ENCODE peak calls at places on chromosomes 11 and 22, in nine cellular contexts. L is GM12878, S is fibroblast of lung, W is heart left ventricle, T is IMR-90, O is fibroblast of villous mesenchyme, D is tibial nerve, C is BE2C, N is fibroblast of pulmonary artery. P is an unnamed sample.

GRCh38 chr22:42286205-42286604 is 15.8 kb upstream of the TCF20 start:
- DNase-seq in C (no peak), W (no peak), L (no peak), O (no peak), T (no peak), S (no peak), N (no peak), D (no peak), P (no peak)

GRCh38 chr11:80086496-80087055 is 645.7 kb upstream of the TENM4 start:
- DNase-seq in S (no peak), W (no peak), C (no peak), T (no peak), O (no peak), L (no peak), N (no peak), D (no peak), P (no peak)

GRCh38 chr22:33891992-33892391 is 28.3 kb downstream of the LARGE1 start:
- DNase-seq in C (no peak), S (no peak), N (no peak), D (no peak), W (no peak), L (no peak), O (no peak), T (no peak), P (no peak)

GRCh38 chr11:88188251-88189030 is 13.2 kb upstream of the RAB38 start:
- DNase-seq in D (no peak), T (no peak), C (no peak), L (no peak), S (peak), N (peak), O (peak), W (no peak), P (no peak)

GRCh38 chr11:12418019-12418611 is 40.7 kb downstream of the PARVA start:
- DNase-seq in L (no peak), D (no peak), N (peak), T (peak), O (peak), W (peak), S (peak), C (no peak), P (peak)

GRCh38 chr11:77557553-77557952 is 32.2 kb upstream of the AQP11 start:
- DNase-seq in T (peak), C (peak), O (peak), W (no peak), D (no peak), S (peak), L (no peak), N (peak), P (no peak)

GRCh38 chr11:134362192-134362901 is 30.6 kb downstream of the GLB1L2 start:
- DNase-seq in C (no peak), S (no peak), N (no peak), D (no peak), L (no peak), T (no peak), W (no peak), O (no peak), P (no peak)

GRCh38 chr11:88345408-88345807 is 7.9 kb upstream of the CTSC start:
- DNase-seq in D (no peak), C (no peak), N (peak), W (no peak), L (no peak), O (no peak), S (peak), T (peak), P (peak)

GRCh38 chr11:44556735-44557409 is 8.6 kb upstream of the CD82 start:
- DNase-seq in W (peak), T (peak), S (peak), C (peak), L (peak), D (peak), N (peak), O (peak), P (peak)

GRCh38 chr22:49328630-49329405 is 498.9 kb downstream of the BRD1 start:
- DNase-seq in S (no peak), L (no peak), N (no peak), T (no peak), O (no peak), D (no peak), W (no peak), C (no peak), P (no peak)

GRCh38 chr22:36333632-36334031 is 54.1 kb downstream of the MYH9 start:
- DNase-seq in L (no peak), S (no peak), D (no peak), T (no peak), N (no peak), O (no peak), W (no peak), C (no peak), P (no peak)

GRCh38 chr11:117182551-117182935 is 4.0 kb downstream of the SIDT2 start:
- DNase-seq in L (no peak), C (no peak), O (no peak), T (no peak), S (no peak), N (no peak), D (no peak), W (no peak), P (no peak)

GRCh38 chr11:112728288-112728687 is 232.9 kb upstream of the NCAM1 start:
- DNase-seq in O (no peak), N (no peak), C (no peak), L (no peak), S (no peak), T (no peak), W (no peak), D (no peak), P (no peak)

GRCh38 chr22:37569009-37569920 is 9.0 kb downstream of the CDC42EP1 start:
- DNase-seq in T (no peak), S (no peak), W (no peak), C (no peak), L (no peak), D (no peak), N (no peak), O (no peak), P (no peak)

GRCh38 chr11:126332221-126332711 is 23.2 kb upstream of the ST3GAL4 start:
- DNase-seq in N (peak), T (peak), C (peak), W (peak), D (peak), O (peak), L (no peak), S (peak), P (peak)

GRCh38 chr22:44424867-44425351 is 73.1 kb downstream of the RTL6 start:
- DNase-seq in W (no peak), S (no peak), D (no peak), C (no peak), L (no peak), T (no peak), O (no peak), N (no peak), P (no peak)
- H3K4me3 ChIP-seq in W (no peak), S (no peak), D (no peak), C (no peak), L (no peak), T (no peak), O (no peak), N (no peak), P (no peak)

GRCh38 chr11:7098235-7098832 is 9.5 kb downstream of the RBMXL2 start:
- DNase-seq in O (peak), D (no peak), T (peak), S (peak), L (peak), C (no peak), W (no peak), N (peak), P (peak)
- TF ChIP-seq CTCF in O (peak), D (peak), T (peak), S (peak), L (peak), C (peak), W (peak), N (peak), P (peak)

GRCh38 chr11:114064216-114064615 is 4.7 kb downstream of the ZBTB16 start:
- DNase-seq in S (no peak), C (no peak), O (no peak), T (no peak), W (no peak), L (no peak), D (no peak), N (no peak), P (no peak)

GRCh38 chr11:114065094-114065493 is 5.6 kb downstream of the ZBTB16 start:
- DNase-seq in S (no peak), T (no peak), C (no peak), L (no peak), N (no peak), W (no peak), O (no peak), D (no peak), P (no peak)

GRCh38 chr11:114062272-114062671 is 2.8 kb downstream of the ZBTB16 start:
- DNase-seq in L (no peak), S (no peak), O (no peak), W (no peak), T (no peak), C (no peak), N (no peak), D (no peak), P (no peak)

GRCh38 chr11:114063829-114064201 is 4.3 kb downstream of the ZBTB16 start:
- DNase-seq in W (no peak), L (no peak), S (no peak), T (no peak), C (no peak), N (no peak), D (no peak), O (no peak), P (no peak)

DNA sequence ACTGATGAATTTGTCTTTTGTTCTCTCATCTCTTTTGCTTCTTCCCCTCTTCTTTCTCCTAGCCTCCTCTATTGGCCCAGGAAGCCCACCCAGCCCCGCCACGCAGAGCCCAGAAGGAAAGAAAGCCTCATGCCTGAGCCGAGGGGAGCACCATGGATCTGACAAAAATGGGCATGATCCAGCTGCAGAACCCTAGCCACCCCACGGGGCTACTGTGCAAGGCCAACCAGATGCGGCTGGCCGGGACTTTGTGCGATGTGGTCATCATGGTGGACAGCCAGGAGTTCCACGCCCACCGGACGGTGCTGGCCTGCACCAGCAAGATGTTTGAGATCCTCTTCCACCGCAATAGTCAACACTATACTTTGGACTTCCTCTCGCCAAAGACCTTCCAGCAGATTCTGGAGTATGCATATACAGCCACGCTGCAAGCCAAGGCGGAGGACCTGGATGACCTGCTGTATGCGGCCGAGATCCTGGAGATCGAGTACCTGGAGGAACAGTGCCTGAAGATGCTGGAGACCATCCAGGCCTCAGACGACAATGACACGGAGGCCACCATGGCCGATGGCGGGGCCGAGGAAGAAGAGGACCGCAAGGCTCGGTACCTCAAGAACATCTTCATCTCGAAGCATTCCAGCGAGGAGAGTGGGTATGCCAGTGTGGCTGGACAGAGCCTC is 3.8 kb downstream of the ZBTB16 start:
- DNase-seq in D (no peak), O (no peak), C (no peak), S (no peak), T (no peak), N (no peak), L (no peak), W (no peak), P (no peak)
- H3K4me3 ChIP-seq in D (peak), O (no peak), C (no peak), S (no peak), T (no peak), N (peak), L (no peak), W (no peak), P (no peak)

DNA sequence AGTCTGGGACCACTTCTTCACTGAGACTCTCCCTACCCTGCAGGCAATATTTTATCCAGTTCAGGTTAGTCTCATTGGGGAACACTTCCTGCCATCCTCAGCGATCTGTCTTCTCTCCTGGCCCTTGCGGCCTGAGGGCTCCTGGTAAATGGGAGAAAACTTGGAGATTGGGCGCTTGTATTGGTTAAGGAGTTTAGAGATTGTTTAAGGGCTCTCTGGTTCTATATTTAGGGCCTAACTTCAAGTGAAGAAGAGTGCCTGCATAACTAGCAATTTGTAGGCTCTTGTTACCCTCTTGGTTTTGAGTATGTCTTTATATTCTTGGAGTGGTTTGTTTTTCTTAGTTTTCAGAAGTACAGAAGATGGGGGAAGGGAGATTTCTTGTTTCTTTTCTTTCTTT is 72.7 kb downstream of the TRAF6 start:
- DNase-seq in C (no peak), N (no peak), T (no peak), O (no peak), D (no peak), W (no peak), S (no peak), L (no peak), P (no peak)
- TF ChIP-seq CTCF in C (no peak), N (no peak), T (no peak), O (no peak), D (no peak), W (no peak), S (no peak), L (no peak), P (no peak)

GRCh38 chr11:65945941-65946558 is 770 bp downstream of the TSGA10IP start:
- DNase-seq in T (no peak), D (no peak), O (no peak), S (no peak), N (no peak), C (no peak), L (no peak), W (no peak), P (no peak)
- H3K4me3 ChIP-seq in T (no peak), D (no peak), O (no peak), S (no peak), N (no peak), C (no peak), L (no peak), W (no peak), P (no peak)

P was measured in AG10803.